ENCODE peak calls at places on chromosome 1, in seven cellular contexts. O is WTC11, Q is Panc1, X is activated T-cell treated with anti-CD3 and anti-CD28 coated beads for 1 hour, S is left colon, U is HCT116, C is amniotic stem cell. K is an unnamed sample.

GRCh38 chr1:24926596-24927249 is 3.4 kb downstream of the RUNX3 start:
- DNase-seq in U (no peak), C (no peak), O (peak), X (no peak), Q (no peak), S (no peak), K (no peak)

GRCh38 chr1:34060901-34061415 is 104.1 kb downstream of the CSMD2 start:
- DNase-seq in X (no peak), U (no peak), C (no peak), S (no peak), Q (no peak), O (no peak), K (no peak)

GRCh38 chr1:55369474-55369873 is 154.3 kb upstream of the USP24 start:
- DNase-seq in S (no peak), X (no peak), C (no peak), Q (no peak), O (no peak), U (no peak), K (no peak)

GRCh38 chr1:92536593-92537332 is 50.0 kb upstream of the GFI1 start:
- DNase-seq in S (no peak), C (no peak), O (no peak), X (no peak), Q (no peak), U (no peak), K (no peak)

GRCh38 chr1:149884433-149885363 is 14.7 kb upstream of the BOLA1 start:
- DNase-seq in X (no peak), C (no peak), U (peak), S (no peak), Q (no peak), O (no peak), K (no peak)

GRCh38 chr1:4093856-4094565 is 193.9 kb upstream of the C1orf174 start:
- DNase-seq in Q (no peak), X (no peak), U (no peak), O (no peak), S (no peak), C (no peak), K (no peak)

GRCh38 chr1:93631626-93632365 is 49.8 kb downstream of the BCAR3 start:
- DNase-seq in U (no peak), Q (no peak), C (no peak), O (no peak), X (no peak), S (no peak), K (no peak)

GRCh38 chr1:221983444-221983843 is 241.6 kb upstream of the DUSP10 start:
- DNase-seq in O (no peak), S (no peak), Q (no peak), C (no peak), U (no peak), X (no peak), K (no peak)

GRCh38 chr1:161440312-161440894 is 64.9 kb upstream of the FCGR2A start:
- DNase-seq in Q (no peak), X (peak), S (peak), U (no peak), C (no peak), O (peak), K (peak)

GRCh38 chr1:212119397-212119837 is 83.9 kb downstream of the DTL start:
- DNase-seq in C (no peak), U (no peak), Q (no peak), S (no peak), O (no peak), X (no peak), K (no peak)

GRCh38 chr1:70071597-70071996 is 133.8 kb downstream of the LRRC40 start:
- DNase-seq in S (no peak), C (no peak), U (no peak), O (no peak), Q (no peak), X (no peak), K (no peak)

GRCh38 chr1:213439703-213440102 is 388.7 kb downstream of the RPS6KC1 start:
- DNase-seq in O (no peak), U (no peak), S (no peak), C (no peak), Q (no peak), X (no peak), K (no peak)

GRCh38 chr1:222792744-222793143 is 22.1 kb upstream of the DISP1 start:
- DNase-seq in X (no peak), Q (no peak), O (no peak), S (no peak), U (no peak), C (no peak), K (peak)

GRCh38 chr1:119409731-119410130 is 5.2 kb upstream of the HSD3B2 start:
- DNase-seq in O (no peak), X (no peak), S (no peak), Q (no peak), U (no peak), C (no peak), K (no peak)

GRCh38 chr1:207134550-207134949 is 30.5 kb downstream of the C4BPA start:
- DNase-seq in C (no peak), X (no peak), O (no peak), U (no peak), Q (no peak), S (no peak), K (no peak)

GRCh38 chr1:99279525-99279924 is 15.2 kb downstream of the PLPPR4 start:
- DNase-seq in X (no peak), S (no peak), Q (no peak), U (no peak), O (no peak), C (no peak), K (no peak)